ENCODE peak calls at places on chromosomes 16 and 17, in four cellular contexts. H, I, D and M are unnamed samples.

GRCh38 chr16:5231246-5231759 is 133.7 kb upstream of the EEF2KMT start:
- DNase-seq in H (no peak), I (no peak), D (no peak), M (no peak)

GRCh38 chr17:56185905-56186783 is 32.9 kb downstream of the ANKFN1 start:
- DNase-seq in H (no peak), D (no peak), I (peak), M (peak)

GRCh38 chr17:17176341-17176740 is 29.8 kb downstream of the PLD6 start:
- DNase-seq in D (no peak), I (no peak), H (no peak), M (no peak)

GRCh38 chr16:85229869-85230416 is 117.7 kb upstream of the CIBAR2 start:
- DNase-seq in D (no peak), H (no peak), I (no peak), M (peak)

GRCh38 chr17:68457168-68457538 is at the start of gene WIPI1:
- DNase-seq in D (no peak), H (no peak), I (no peak), M (no peak)

GRCh38 chr17:57859601-57860413 is 10.0 kb upstream of the MRPS23 start:
- DNase-seq in H (no peak), D (no peak), I (no peak), M (no peak)

GRCh38 chr17:80847506-80848230 is 144.0 kb upstream of the CHMP6 start:
- DNase-seq in D (no peak), H (no peak), I (no peak), M (no peak)

GRCh38 chr17:72984145-72984924 is 108.2 kb downstream of the SLC39A11 start:
- DNase-seq in H (no peak), I (peak), D (no peak), M (peak)

GRCh38 chr17:16415031-16415924 is at the start of gene TRPV2:
- DNase-seq in H (no peak), D (peak), I (no peak), M (no peak)

GRCh38 chr16:77113835-77114234 is 77.2 kb upstream of the MON1B start:
- DNase-seq in D (no peak), I (no peak), H (no peak), M (no peak)

GRCh38 chr17:3885970-3886369 is 6.9 kb downstream of the CAMKK1 start:
- DNase-seq in I (peak), D (no peak), H (no peak), M (peak)

GRCh38 chr17:17326275-17326875 is 23.2 kb downstream of the NT5M start:
- DNase-seq in I (no peak), D (no peak), H (no peak), M (no peak)

GRCh38 chr16:72590179-72590937 is 418.4 kb upstream of the PMFBP1 start:
- DNase-seq in I (peak), H (no peak), D (no peak), M (no peak)

GRCh38 chr17:71900830-71901229 is 220.0 kb upstream of the SOX9 start:
- DNase-seq in D (no peak), I (peak), H (no peak), M (no peak)

GRCh38 chr16:82236415-82236814 is 66.4 kb upstream of the MPHOSPH6 start:
- DNase-seq in H (no peak), D (no peak), I (no peak), M (no peak)

GRCh38 chr16:10858203-10858602 is 18.8 kb upstream of the CIITA start:
- DNase-seq in D (no peak), H (no peak), I (no peak), M (no peak)

GRCh38 chr17:44587339-44587738 is 30.1 kb downstream of the FZD2 start:
- DNase-seq in D (peak), I (peak), H (no peak), M (peak)

GRCh38 chr17:63311416-63311937 is 134.6 kb downstream of the CYB561 start:
- DNase-seq in I (no peak), H (no peak), D (no peak), M (no peak)

GRCh38 chr17:80931421-80932265 is 60.0 kb upstream of the CHMP6 start:
- DNase-seq in H (peak), I (peak), D (peak), M (peak)

GRCh38 chr16:87681990-87682570 is 79.8 kb downstream of the JPH3 start:
- DNase-seq in I (peak), D (peak), H (no peak), M (peak)

GRCh38 chr16:74035816-74036215 is 260.8 kb upstream of the PSMD7 start:
- DNase-seq in I (peak), D (no peak), H (no peak), M (no peak)

GRCh38 chr17:68955181-68955841 is at the start of gene ABCA8:
- DNase-seq in I (peak), D (no peak), H (no peak), M (peak)

GRCh38 chr17:49104511-49105074 is 28.0 kb upstream of the B4GALNT2 start:
- DNase-seq in D (no peak), H (no peak), I (peak), M (peak)

GRCh38 chr17:11986939-11987329 is 10.3 kb downstream of the ZNF18 start:
- DNase-seq in D (no peak), H (peak), I (peak), M (peak)

GRCh38 chr17:75765981-75766380 is 989 bp upstream of the GALK1 start:
- DNase-seq in H (no peak), D (peak), I (no peak), M (no peak)

GRCh38 chr17:81517009-81517338 is 4.4 kb upstream of the ACTG1 start:
- DNase-seq in I (no peak), D (no peak), H (no peak), M (no peak)

GRCh38 chr17:41486809-41487530 is 2.7 kb downstream of the KRT36 start:
- DNase-seq in H (peak), D (peak), I (no peak), M (no peak)

GRCh38 chr17:39737761-39738567 is at the start of gene GRB7:
- DNase-seq in D (peak), H (no peak), I (no peak), M (no peak)

GRCh38 chr17:82062076-82062983 is 3.3 kb downstream of the DUS1L start:
- DNase-seq in H (no peak), I (no peak), D (no peak), M (no peak)

GRCh38 chr17:59230765-59231164 is 10.5 kb downstream of the GDPD1 start:
- DNase-seq in D (no peak), H (no peak), I (no peak), M (no peak)

GRCh38 chr17:55320594-55321506 is 56.1 kb downstream of the HLF start:
- DNase-seq in I (no peak), H (no peak), D (no peak), M (no peak)

GRCh38 chr17:81868674-81869220 is 2.4 kb downstream of the ARHGDIA start:
- DNase-seq in I (peak), H (no peak), D (peak), M (peak)

GRCh38 chr17:71115669-71115972 is 946.3 kb downstream of the KCNJ2 start:
- DNase-seq in I (peak), H (no peak), D (no peak), M (no peak)

GRCh38 chr16:11280616-11281522 is at the start of gene PRM1:
- DNase-seq in D (peak), H (no peak), I (no peak), M (no peak)

GRCh38 chr16:56237451-56237930 is 46.2 kb downstream of the GNAO1 start:
- DNase-seq in I (no peak), D (no peak), H (no peak), M (no peak)

DNA sequence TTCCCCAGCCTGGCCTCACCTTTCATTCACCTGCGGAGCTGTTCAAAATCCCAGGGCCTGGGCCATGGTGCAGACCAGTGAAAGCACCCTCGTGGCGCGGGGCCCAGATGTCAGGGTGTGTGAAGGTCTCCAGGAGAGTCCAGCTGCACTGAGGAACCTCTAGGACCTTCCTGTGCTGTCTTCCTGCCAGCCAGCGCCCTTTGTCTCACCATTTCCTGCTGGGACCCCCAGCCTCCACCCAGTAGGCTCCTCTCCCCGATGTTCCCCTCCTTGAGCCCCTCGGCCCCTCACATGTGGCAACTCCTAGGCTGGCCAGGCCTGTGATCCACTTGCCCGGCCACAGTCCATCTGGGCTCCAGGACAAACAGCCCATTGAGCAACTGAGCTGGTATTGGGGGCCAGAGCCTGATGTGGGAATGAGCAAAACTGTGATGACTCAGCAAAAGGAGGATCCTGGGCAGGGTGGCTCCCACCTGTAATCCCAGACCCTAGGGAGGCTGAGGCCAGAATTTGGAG is 677 bp downstream of the SULT1A2 start:
- DNase-seq in I (no peak), H (no peak), D (peak), M (no peak)
- H4K8ac ChIP-seq in I (no peak), H (no peak), D (no peak), M (no peak)

GRCh38 chr17:6549384-6550036 is 6.8 kb downstream of the PITPNM3 start:
- DNase-seq in D (no peak), I (no peak), H (no peak), M (no peak)
- H3K18ac ChIP-seq in D (no peak), I (no peak), H (no peak), M (no peak)

DNA sequence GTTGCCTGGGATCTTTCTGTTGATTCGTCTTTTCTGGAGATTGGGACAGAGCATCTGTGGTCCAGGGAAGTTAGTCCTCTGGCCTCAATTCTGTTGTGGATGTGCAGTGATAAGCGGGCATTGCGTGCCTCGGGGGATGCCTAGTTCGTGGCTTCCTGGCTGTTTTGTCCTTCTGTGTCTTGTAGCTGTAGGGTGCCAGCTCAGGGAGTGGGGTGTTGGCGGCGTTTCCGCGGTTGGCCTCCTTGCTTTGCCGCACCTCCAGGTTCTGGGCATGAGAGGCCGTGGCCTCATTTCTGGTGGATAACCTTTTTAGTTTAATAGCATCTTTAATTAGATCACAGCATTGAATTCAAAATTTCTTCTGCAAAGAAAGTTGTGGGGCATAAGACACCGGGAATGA is 1.4 kb upstream of the JPT2 start:
- DNase-seq in H (no peak), I (no peak), D (no peak), M (no peak)
- H4K8ac ChIP-seq in H (no peak), I (no peak), D (no peak), M (no peak)

GRCh38 chr16:69412287-69412686 is 12.1 kb upstream of the CYB5B start:
- DNase-seq in H (no peak), I (peak), D (no peak), M (no peak)
- H3K18ac ChIP-seq in H (no peak), I (no peak), D (no peak), M (no peak)

GRCh38 chr17:77090476-77090875 is 50.3 kb upstream of the SEC14L1 start:
- DNase-seq in H (no peak), I (no peak), D (no peak), M (no peak)
- H4K8ac ChIP-seq in H (no peak), I (no peak), D (no peak), M (peak)

DNA sequence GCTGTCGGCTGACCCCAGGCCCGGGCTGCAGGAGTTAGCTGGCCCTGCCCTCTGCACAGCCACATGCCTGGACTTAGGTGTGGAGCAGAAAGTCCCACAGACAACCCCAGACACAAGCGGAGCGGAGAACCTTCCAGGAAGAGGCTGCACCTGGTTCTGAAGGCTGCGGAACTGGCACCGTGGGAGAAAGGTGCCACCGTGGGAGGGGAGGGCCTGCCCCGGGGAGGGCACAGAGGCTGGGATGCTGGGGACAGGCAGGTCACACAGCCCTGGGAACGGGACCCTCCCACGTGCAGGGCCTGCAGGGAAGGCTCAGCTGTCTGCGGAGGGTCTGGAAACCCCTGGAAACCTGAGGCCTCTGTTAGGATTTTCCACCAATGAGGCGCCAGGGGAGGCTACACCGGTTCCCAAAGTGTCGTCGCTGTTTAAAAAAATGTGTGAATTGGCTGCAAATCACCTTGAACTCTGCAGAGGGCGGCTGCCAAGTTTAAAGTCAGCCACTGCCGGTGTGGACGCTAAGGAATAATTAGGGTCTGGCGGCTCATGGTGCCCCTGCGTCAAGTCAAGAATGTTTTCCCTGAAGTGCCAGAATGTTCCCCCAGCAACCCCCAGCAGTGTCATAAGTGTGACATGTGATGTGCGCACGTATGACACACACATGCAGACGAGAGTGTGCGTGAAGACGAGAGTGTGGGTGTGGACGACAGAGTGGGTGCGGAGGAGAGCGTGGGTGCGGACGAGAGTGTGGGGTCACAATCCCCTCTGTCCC is 50.9 kb upstream of the PABPN1L start:
- DNase-seq in I (no peak), H (no peak), D (peak), M (no peak)
- H3K18ac ChIP-seq in I (no peak), H (peak), D (no peak), M (no peak)

DNA sequence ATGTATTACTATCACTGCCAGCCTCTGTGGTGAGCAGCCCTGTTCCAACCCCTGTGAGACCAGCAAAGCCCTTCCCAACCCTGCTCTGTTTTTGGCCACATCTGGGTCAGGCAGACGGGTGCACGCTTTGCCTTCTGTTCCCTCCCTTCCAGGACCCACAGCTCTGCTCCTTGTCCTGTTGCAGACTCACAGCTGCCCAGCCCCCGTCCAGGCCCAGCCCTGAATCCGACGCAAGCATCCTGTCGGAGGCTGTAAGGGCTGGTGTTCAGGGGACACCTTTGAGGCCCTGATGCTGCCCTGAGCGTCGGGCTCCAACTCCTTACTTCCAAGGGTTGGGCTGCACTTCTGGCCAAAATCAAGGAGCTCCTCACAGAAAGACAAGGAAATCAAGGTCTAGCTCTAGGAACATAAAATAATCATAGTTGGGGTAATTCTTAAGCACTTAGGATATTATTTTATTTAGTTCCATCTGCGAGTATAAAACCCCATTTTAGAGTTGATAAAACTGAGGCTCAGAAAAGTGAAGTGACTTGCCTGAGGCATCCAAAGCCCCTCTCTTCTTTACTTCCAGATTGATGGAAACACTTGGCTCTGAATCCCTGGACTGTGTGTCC is 14.3 kb upstream of the SRCIN1 start:
- DNase-seq in I (no peak), H (no peak), D (peak), M (no peak)
- H4K8ac ChIP-seq in I (no peak), H (no peak), D (no peak), M (no peak)

DNA sequence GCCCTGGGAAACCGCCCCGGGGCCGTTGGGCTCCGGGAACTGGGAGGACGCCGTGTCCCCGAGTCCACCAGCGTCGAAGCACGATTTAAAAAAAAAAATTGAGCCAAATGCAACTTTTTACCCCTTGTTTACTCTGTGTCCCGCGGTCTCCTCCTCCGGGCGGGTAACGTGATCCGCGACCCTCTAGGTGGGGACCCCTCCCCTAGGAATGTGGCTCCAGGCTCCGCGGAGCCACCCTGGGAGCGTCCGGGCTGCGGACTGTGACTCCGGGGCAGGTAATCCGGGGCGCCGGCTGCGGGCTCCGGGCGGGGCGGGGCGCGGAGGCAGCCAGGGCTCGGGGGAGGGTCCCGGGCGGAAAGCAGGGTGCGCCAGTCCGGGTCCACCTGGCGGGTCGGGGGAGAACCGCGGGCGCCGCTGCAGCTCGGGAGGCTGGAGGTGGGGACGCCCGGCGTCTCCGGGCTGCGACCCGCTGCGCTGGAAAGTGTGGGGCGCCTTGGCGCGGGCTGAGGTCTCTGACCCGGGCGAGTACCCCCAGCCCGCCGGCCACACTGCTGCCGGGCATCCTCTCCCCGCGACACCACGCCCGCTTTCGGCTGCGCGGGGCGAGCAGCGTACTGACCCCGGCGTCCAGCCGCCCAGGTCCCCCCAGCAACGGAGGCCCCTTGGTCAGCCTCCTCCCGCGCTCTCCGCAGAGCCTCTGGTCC is 850 bp upstream of the HELZ start:
- DNase-seq in I (no peak), D (peak), H (peak), M (no peak)
- H3K18ac ChIP-seq in I (no peak), D (peak), H (peak), M (peak)

GRCh38 chr16:55102077-55102476 is 171.4 kb downstream of the IRX5 start:
- DNase-seq in I (no peak), D (no peak), H (no peak), M (no peak)

DNA sequence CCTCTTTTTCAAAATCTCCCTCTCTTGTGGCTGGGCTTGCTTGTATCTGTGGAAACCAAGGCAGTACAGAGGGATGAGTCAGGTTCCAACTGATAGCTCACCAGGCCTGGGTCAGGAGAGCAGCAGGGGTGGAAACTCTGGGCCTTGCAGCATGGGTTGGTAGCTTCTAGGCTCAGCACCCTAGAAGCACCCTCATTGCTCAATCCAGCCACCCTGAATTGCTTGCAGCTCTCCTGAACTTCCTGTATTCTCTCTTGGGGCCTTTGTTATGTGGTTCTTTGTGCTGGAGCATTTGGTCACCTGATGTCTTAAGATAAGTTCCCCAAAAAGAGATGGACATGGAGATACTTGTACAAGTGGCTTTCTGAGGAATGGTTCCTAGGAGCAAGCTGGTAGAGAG is 169.4 kb downstream of the IRX5 start:
- DNase-seq in I (no peak), H (no peak), D (no peak), M (no peak)
- H4K8ac ChIP-seq in I (no peak), H (no peak), D (no peak), M (no peak)